ENCODE peak calls at places on chromosomes 11 and 22, in eight cellular contexts. One of them, this sample, is unnamed.

GRCh38 chr11:46117842-46118241 is 3.4 kb downstream of the PHF21A start:
- DNase-seq in MM.1S: no peak
- DNase-seq in H7: no peak
- DNase-seq in psoas muscle: no peak
- DNase-seq in neuronal stem cell: no peak
- DNase-seq in neural progenitor cell: no peak
- DNase-seq in IMR-90: no peak
- DNase-seq in sigmoid colon: no peak
- DNase-seq in this sample: no peak

GRCh38 chr22:35524966-35525686 is 15.5 kb upstream of the RASD2 start:
- DNase-seq in MM.1S: no peak
- DNase-seq in H7: no peak
- DNase-seq in psoas muscle: no peak
- DNase-seq in neuronal stem cell: no peak
- DNase-seq in neural progenitor cell: no peak
- DNase-seq in IMR-90: no peak
- DNase-seq in sigmoid colon: peak; percentile 92
- DNase-seq in this sample: no peak

GRCh38 chr22:31347251-31348008 is 1.3 kb upstream of the PATZ1 start:
- DNase-seq in MM.1S: peak; percentile 77
- DNase-seq in H7: peak; percentile 86
- DNase-seq in psoas muscle: peak; percentile 64
- DNase-seq in neuronal stem cell: peak; percentile 58
- DNase-seq in neural progenitor cell: peak; percentile 80
- DNase-seq in IMR-90: peak; percentile 62
- DNase-seq in sigmoid colon: peak; percentile 82
- DNase-seq in this sample: peak; percentile 78

GRCh38 chr11:61102667-61103491 is 590 bp downstream of the CD5 start:
- DNase-seq in MM.1S: no peak
- DNase-seq in H7: peak; percentile 47
- DNase-seq in psoas muscle: no peak
- DNase-seq in neuronal stem cell: no peak
- DNase-seq in neural progenitor cell: no peak
- DNase-seq in IMR-90: no peak
- DNase-seq in sigmoid colon: no peak
- DNase-seq in this sample: no peak

GRCh38 chr11:84901986-84902385 is 725.2 kb downstream of the DLG2 start:
- DNase-seq in MM.1S: no peak
- DNase-seq in H7: no peak
- DNase-seq in psoas muscle: no peak
- DNase-seq in neuronal stem cell: no peak
- DNase-seq in neural progenitor cell: no peak
- DNase-seq in IMR-90: peak; percentile 37
- DNase-seq in sigmoid colon: no peak
- DNase-seq in this sample: no peak

GRCh38 chr11:110467556-110467955 is 37.8 kb downstream of the FDX1 start:
- DNase-seq in MM.1S: no peak
- DNase-seq in H7: peak; percentile 20
- DNase-seq in psoas muscle: no peak
- DNase-seq in neuronal stem cell: no peak
- DNase-seq in neural progenitor cell: no peak
- DNase-seq in IMR-90: no peak
- DNase-seq in sigmoid colon: no peak
- DNase-seq in this sample: no peak

GRCh38 chr11:76380161-76380976 is 563 bp downstream of the THAP12 start:
- DNase-seq in MM.1S: peak; percentile 40
- DNase-seq in H7: peak; percentile 73
- DNase-seq in psoas muscle: peak; percentile 48
- DNase-seq in neuronal stem cell: peak; percentile 29
- DNase-seq in neural progenitor cell: no peak
- DNase-seq in IMR-90: peak; percentile 13
- DNase-seq in sigmoid colon: peak; percentile 64
- DNase-seq in this sample: peak; percentile 54

GRCh38 chr11:7597620-7598019 is 75.7 kb downstream of the CYB5R2 start:
- DNase-seq in MM.1S: no peak
- DNase-seq in H7: no peak
- DNase-seq in psoas muscle: no peak
- DNase-seq in neuronal stem cell: no peak
- DNase-seq in neural progenitor cell: no peak
- DNase-seq in IMR-90: no peak
- DNase-seq in sigmoid colon: no peak
- DNase-seq in this sample: peak; percentile 65

GRCh38 chr22:30036656-30037055 is 43.6 kb upstream of the HORMAD2 start:
- DNase-seq in MM.1S: no peak
- DNase-seq in H7: no peak
- DNase-seq in psoas muscle: no peak
- DNase-seq in neuronal stem cell: no peak
- DNase-seq in neural progenitor cell: no peak
- DNase-seq in IMR-90: peak; percentile 28
- DNase-seq in sigmoid colon: no peak
- DNase-seq in this sample: no peak

GRCh38 chr22:29195118-29195963 is 10.4 kb upstream of the EMID1 start:
- DNase-seq in MM.1S: no peak
- DNase-seq in H7: peak; percentile 38
- DNase-seq in psoas muscle: no peak
- DNase-seq in neuronal stem cell: no peak
- DNase-seq in neural progenitor cell: no peak
- DNase-seq in IMR-90: no peak
- DNase-seq in sigmoid colon: peak; percentile 44
- DNase-seq in this sample: no peak

GRCh38 chr11:38476808-38477565 is 1879.0 kb upstream of the RAG2 start:
- DNase-seq in MM.1S: no peak
- DNase-seq in H7: no peak
- DNase-seq in psoas muscle: no peak
- DNase-seq in neuronal stem cell: no peak
- DNase-seq in neural progenitor cell: no peak
- DNase-seq in IMR-90: no peak
- DNase-seq in sigmoid colon: no peak
- DNase-seq in this sample: no peak

GRCh38 chr11:77159219-77159936 is 31.3 kb downstream of the MYO7A start:
- DNase-seq in MM.1S: no peak
- DNase-seq in H7: no peak
- DNase-seq in psoas muscle: no peak
- DNase-seq in neuronal stem cell: no peak
- DNase-seq in neural progenitor cell: no peak
- DNase-seq in IMR-90: no peak
- DNase-seq in sigmoid colon: no peak
- DNase-seq in this sample: no peak

GRCh38 chr11:86438685-86439084 is 64.0 kb downstream of the CCDC81 start:
- DNase-seq in MM.1S: no peak
- DNase-seq in H7: no peak
- DNase-seq in psoas muscle: no peak
- DNase-seq in neuronal stem cell: no peak
- DNase-seq in neural progenitor cell: no peak
- DNase-seq in IMR-90: peak; percentile 75
- DNase-seq in sigmoid colon: no peak
- DNase-seq in this sample: no peak

GRCh38 chr11:88692306-88692705 is 354.8 kb upstream of the CTSC start:
- DNase-seq in MM.1S: no peak
- DNase-seq in H7: no peak
- DNase-seq in psoas muscle: no peak
- DNase-seq in neuronal stem cell: no peak
- DNase-seq in neural progenitor cell: no peak
- DNase-seq in IMR-90: no peak
- DNase-seq in sigmoid colon: no peak
- DNase-seq in this sample: no peak

GRCh38 chr11:122317337-122317736 is 201.3 kb upstream of the BLID start:
- DNase-seq in MM.1S: no peak
- DNase-seq in H7: no peak
- DNase-seq in psoas muscle: no peak
- DNase-seq in neuronal stem cell: no peak
- DNase-seq in neural progenitor cell: no peak
- DNase-seq in IMR-90: peak; percentile 87
- DNase-seq in sigmoid colon: peak; percentile 72
- DNase-seq in this sample: no peak

GRCh38 chr11:80595011-80595410 is 1154.2 kb upstream of the TENM4 start:
- DNase-seq in MM.1S: no peak
- DNase-seq in H7: no peak
- DNase-seq in psoas muscle: no peak
- DNase-seq in neuronal stem cell: no peak
- DNase-seq in neural progenitor cell: no peak
- DNase-seq in IMR-90: peak; percentile 68
- DNase-seq in sigmoid colon: no peak
- DNase-seq in this sample: no peak

GRCh38 chr22:41110968-41111367 is 18.6 kb downstream of the EP300 start:
- DNase-seq in MM.1S: no peak
- DNase-seq in H7: no peak
- DNase-seq in psoas muscle: no peak
- DNase-seq in neuronal stem cell: no peak
- DNase-seq in neural progenitor cell: no peak
- DNase-seq in IMR-90: no peak
- DNase-seq in sigmoid colon: no peak
- DNase-seq in this sample: no peak

GRCh38 chr11:12876340-12876739 is 132.8 kb upstream of the RASSF10 start:
- DNase-seq in MM.1S: no peak
- DNase-seq in H7: no peak
- DNase-seq in psoas muscle: no peak
- DNase-seq in neuronal stem cell: no peak
- DNase-seq in neural progenitor cell: no peak
- DNase-seq in IMR-90: no peak
- DNase-seq in sigmoid colon: peak; percentile 82
- DNase-seq in this sample: no peak

DNA sequence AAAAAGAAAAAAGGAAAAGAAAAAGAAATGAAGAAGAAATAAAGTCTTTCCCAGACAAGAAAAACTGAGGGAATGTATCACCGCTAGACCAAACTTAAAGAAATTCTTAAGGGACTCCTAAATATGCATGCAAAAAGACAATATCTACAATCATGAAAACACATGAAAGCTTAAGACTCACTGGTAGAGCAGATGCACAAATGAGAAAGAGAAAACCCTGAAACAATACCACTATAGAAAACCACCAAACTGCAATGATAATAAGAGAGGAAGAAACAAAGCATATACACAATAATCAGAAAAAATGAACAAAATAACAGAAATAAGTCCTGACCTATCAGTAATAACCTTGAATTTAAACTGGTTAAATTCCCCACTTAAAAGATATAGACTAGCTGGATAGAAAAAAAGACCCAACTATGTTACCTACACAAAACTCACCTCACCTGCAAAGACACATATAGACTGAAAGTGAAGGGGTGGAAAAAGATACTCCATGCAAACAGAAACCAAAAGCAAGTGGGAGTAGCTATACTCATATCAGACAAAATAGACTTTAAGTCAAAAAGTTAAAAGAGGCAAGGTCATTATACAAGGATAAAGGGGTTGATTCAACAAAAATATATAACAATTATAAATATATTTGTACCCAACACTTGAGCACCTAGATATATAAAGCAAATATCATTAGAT is 61.3 kb upstream of the NARS2 start:
- DNase-seq in MM.1S: peak; percentile 53
- DNase-seq in H7: no peak
- DNase-seq in psoas muscle: no peak
- DNase-seq in neuronal stem cell: no peak
- DNase-seq in neural progenitor cell: no peak
- DNase-seq in IMR-90: no peak
- DNase-seq in sigmoid colon: no peak
- DNase-seq in this sample: no peak
- H3K27me3 ChIP-seq in MM.1S: no peaks in the 10 kb centered on the region
- H3K27me3 ChIP-seq in H7: no peaks in the 10 kb centered on the region
- H3K27me3 ChIP-seq in psoas muscle: peaks cover 4% of the 10 kb centered on the region
- H3K27me3 ChIP-seq in neuronal stem cell: no peaks in the 10 kb centered on the region
- H3K27me3 ChIP-seq in neural progenitor cell: no peaks in the 10 kb centered on the region
- H3K27me3 ChIP-seq in IMR-90: peaks cover 2% of the 10 kb centered on the region
- H3K27me3 ChIP-seq in sigmoid colon: no peaks in the 10 kb centered on the region
- H3K27me3 ChIP-seq in this sample: no peaks in the 10 kb centered on the region

DNA sequence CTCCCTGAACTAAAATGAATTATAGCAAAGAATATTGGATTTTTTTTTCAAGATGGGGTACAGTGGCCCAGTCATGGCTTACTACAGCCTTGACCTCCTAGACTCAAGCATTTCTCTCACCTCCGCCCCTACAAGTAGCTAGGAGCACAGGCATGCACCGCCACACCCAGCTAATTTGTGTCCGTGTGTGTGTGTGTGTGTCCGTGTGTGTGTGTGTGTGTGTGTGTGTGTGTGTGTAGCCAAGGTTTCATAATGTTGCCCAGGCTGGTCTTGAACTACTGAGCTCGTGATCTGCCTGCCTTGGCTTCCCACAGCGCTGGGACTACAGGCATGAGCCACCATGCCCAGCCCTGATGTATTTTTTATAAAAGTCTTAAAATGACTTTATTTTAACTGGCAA is 12.6 kb downstream of the THYN1 start:
- DNase-seq in MM.1S: no peak
- DNase-seq in H7: no peak
- DNase-seq in psoas muscle: no peak
- DNase-seq in neuronal stem cell: no peak
- DNase-seq in neural progenitor cell: no peak
- DNase-seq in IMR-90: no peak
- DNase-seq in sigmoid colon: no peak
- DNase-seq in this sample: no peak
- H3K36me3 ChIP-seq in MM.1S: no peaks in the 10 kb centered on the region
- H3K36me3 ChIP-seq in H7: peaks cover 4% of the 10 kb centered on the region
- H3K36me3 ChIP-seq in psoas muscle: peaks cover 2% of the 10 kb centered on the region
- H3K36me3 ChIP-seq in neuronal stem cell: peaks cover 19% of the 10 kb centered on the region
- H3K36me3 ChIP-seq in neural progenitor cell: no peaks in the 10 kb centered on the region
- H3K36me3 ChIP-seq in IMR-90: peaks cover 48% of the 10 kb centered on the region
- H3K36me3 ChIP-seq in sigmoid colon: peaks cover 29% of the 10 kb centered on the region
- H3K36me3 ChIP-seq in this sample: no peaks in the 10 kb centered on the region

DNA sequence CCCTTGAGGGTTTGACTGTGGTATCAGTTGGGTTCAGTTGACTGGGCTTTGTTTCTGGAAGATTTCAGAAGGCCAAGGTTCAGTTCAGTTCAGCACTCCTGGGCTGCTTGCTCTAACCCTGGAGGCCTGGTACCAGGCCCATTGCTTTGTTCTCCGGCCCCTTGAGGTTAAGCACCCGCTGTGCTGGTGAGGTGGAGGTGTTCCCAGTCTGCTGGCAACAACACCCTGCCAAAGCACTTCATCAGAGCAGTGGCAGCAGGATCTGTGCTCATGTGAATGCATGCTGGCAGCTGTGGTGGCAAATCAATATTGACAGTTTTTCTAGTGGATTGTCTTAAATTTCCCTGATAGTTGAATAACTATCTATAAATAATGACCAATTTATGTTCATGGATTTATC is 3.8 kb upstream of the SCGB1D1 start:
- DNase-seq in MM.1S: no peak
- DNase-seq in H7: no peak
- DNase-seq in psoas muscle: no peak
- DNase-seq in neuronal stem cell: no peak
- DNase-seq in neural progenitor cell: no peak
- DNase-seq in IMR-90: no peak
- DNase-seq in sigmoid colon: no peak
- DNase-seq in this sample: no peak
- H3K27me3 ChIP-seq in MM.1S: peaks cover 9% of the 10 kb centered on the region
- H3K27me3 ChIP-seq in H7: no peaks in the 10 kb centered on the region
- H3K27me3 ChIP-seq in psoas muscle: no peaks in the 10 kb centered on the region
- H3K27me3 ChIP-seq in neuronal stem cell: no peaks in the 10 kb centered on the region
- H3K27me3 ChIP-seq in neural progenitor cell: no peaks in the 10 kb centered on the region
- H3K27me3 ChIP-seq in IMR-90: peaks cover 16% of the 10 kb centered on the region
- H3K27me3 ChIP-seq in sigmoid colon: no peaks in the 10 kb centered on the region
- H3K27me3 ChIP-seq in this sample: no peaks in the 10 kb centered on the region

DNA sequence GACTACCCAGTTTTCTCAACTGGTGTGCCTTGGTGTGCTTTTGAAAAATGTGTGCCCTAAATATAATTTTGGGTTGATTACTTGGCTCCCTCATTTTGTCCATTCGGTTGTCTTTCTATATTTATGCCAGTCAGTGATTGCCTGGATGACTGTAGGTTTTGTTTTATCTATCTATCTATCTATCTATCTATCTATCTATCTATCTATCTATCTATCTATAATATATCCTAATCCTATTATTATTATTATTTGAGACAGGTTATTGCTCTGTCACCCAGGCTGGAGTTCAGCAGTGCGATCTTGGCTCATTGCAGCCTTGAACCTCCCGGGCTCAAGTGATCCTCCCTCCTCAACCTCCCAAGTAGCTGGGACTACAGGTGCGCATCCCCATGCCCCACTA is 111.4 kb upstream of the GRK3 start:
- DNase-seq in MM.1S: no peak
- DNase-seq in H7: no peak
- DNase-seq in psoas muscle: no peak
- DNase-seq in neuronal stem cell: no peak
- DNase-seq in neural progenitor cell: no peak
- DNase-seq in IMR-90: no peak
- DNase-seq in sigmoid colon: no peak
- DNase-seq in this sample: no peak
- H3K36me3 ChIP-seq in MM.1S: no peaks in the 10 kb centered on the region
- H3K36me3 ChIP-seq in H7: peaks cover 3% of the 10 kb centered on the region
- H3K36me3 ChIP-seq in psoas muscle: no peaks in the 10 kb centered on the region
- H3K36me3 ChIP-seq in neuronal stem cell: peaks cover 5% of the 10 kb centered on the region
- H3K36me3 ChIP-seq in neural progenitor cell: no peaks in the 10 kb centered on the region
- H3K36me3 ChIP-seq in IMR-90: peaks cover 18% of the 10 kb centered on the region
- H3K36me3 ChIP-seq in sigmoid colon: no peaks in the 10 kb centered on the region
- H3K36me3 ChIP-seq in this sample: peaks cover 18% of the 10 kb centered on the region